ENCODE peak calls at places on chromosome 21, in eight cellular contexts. T is activated naive CD4-positive, alpha-beta T cell treated with anti-CD3 and anti-CD28 coated beads, Interleukin-2, amount 10 ng/mL, durations not matched to agents 7 days and 5 days; F is stimulated activated CD4-positive, alpha-beta T cell treated with anti-CD3 and anti-CD28 coated beads, TNF-alpha, amount 100 ng/mL, for 1 hour; H is HT-29; W is brain microvascular endothelial cell; N is fibroblast of mammary gland; D is nucleus accumbens; I is heart left ventricle. G is an unnamed sample.

GRCh38 chr21:38664315-38664714 is 141.4 kb upstream of the ETS2 start:
- DNase-seq in T (no peak), F (no peak), H (no peak), W (no peak), N (no peak), D (no peak), I (no peak), G (no peak)

GRCh38 chr21:17139696-17140095 is 373.1 kb upstream of the CXADR start:
- DNase-seq in T (no peak), F (no peak), H (no peak), W (no peak), N (peak), D (no peak), I (no peak), G (no peak)

GRCh38 chr21:39445339-39446269 is at the start of gene LCA5L:
- DNase-seq in T (peak), F (peak), H (peak), W (peak), N (peak), D (peak), I (peak), G (peak)

GRCh38 chr21:45623436-45623835 is 20.1 kb upstream of the PCBP3 start:
- DNase-seq in T (no peak), F (no peak), H (no peak), W (no peak), N (no peak), D (no peak), I (no peak), G (no peak)

GRCh38 chr21:40177979-40178378 is 310.7 kb downstream of the PCP4 start:
- DNase-seq in T (no peak), F (no peak), H (no peak), W (no peak), N (no peak), D (no peak), I (no peak), G (no peak)

GRCh38 chr21:33762798-33763572 is 120.7 kb downstream of the ITSN1 start:
- DNase-seq in T (no peak), F (no peak), H (no peak), W (no peak), N (peak), D (no peak), I (no peak), G (no peak)

GRCh38 chr21:45555251-45555556 is 13.0 kb upstream of the SLC19A1 start:
- DNase-seq in T (no peak), F (no peak), H (no peak), W (no peak), N (peak), D (no peak), I (no peak), G (no peak)

GRCh38 chr21:45574691-45575090 is 32.5 kb upstream of the SLC19A1 start:
- DNase-seq in T (no peak), F (no peak), H (no peak), W (no peak), N (no peak), D (no peak), I (no peak), G (no peak)

GRCh38 chr21:45309069-45309521 is 21.4 kb upstream of the POFUT2 start:
- DNase-seq in T (peak), F (no peak), H (peak), W (peak), N (peak), D (no peak), I (peak), G (no peak)

GRCh38 chr21:33664135-33664534 is 21.8 kb downstream of the ITSN1 start:
- DNase-seq in T (no peak), F (no peak), H (no peak), W (no peak), N (no peak), D (no peak), I (no peak), G (no peak)

GRCh38 chr21:35366348-35367085 is 317.4 kb upstream of the RUNX1 start:
- DNase-seq in T (no peak), F (no peak), H (no peak), W (peak), N (peak), D (no peak), I (no peak), G (no peak)

GRCh38 chr21:44379991-44380865 is 26.8 kb downstream of the TRPM2 start:
- DNase-seq in T (no peak), F (no peak), H (no peak), W (no peak), N (no peak), D (no peak), I (no peak), G (no peak)

GRCh38 chr21:42158846-42159245 is 60.1 kb upstream of the ABCG1 start:
- DNase-seq in T (no peak), F (no peak), H (no peak), W (no peak), N (no peak), D (no peak), I (no peak), G (peak)

GRCh38 chr21:31872452-31873274 is at the start of gene HUNK:
- DNase-seq in T (peak), F (no peak), H (no peak), W (peak), N (peak), D (no peak), I (no peak), G (no peak)

GRCh38 chr21:45741691-45742090 is 98.2 kb downstream of the PCBP3 start:
- DNase-seq in T (no peak), F (no peak), H (no peak), W (no peak), N (no peak), D (no peak), I (no peak), G (peak)

GRCh38 chr21:44583800-44584147 is 3.4 kb upstream of the KRTAP10-5 start:
- DNase-seq in T (peak), F (no peak), H (no peak), W (no peak), N (no peak), D (no peak), I (no peak), G (no peak)

GRCh38 chr21:29419422-29419821 is 120.7 kb downstream of the BACH1 start:
- DNase-seq in T (no peak), F (no peak), H (no peak), W (no peak), N (no peak), D (no peak), I (no peak), G (no peak)

G was measured in osteocyte.